ENCODE peak calls at places on chromosomes 5 and 9, in ten cellular contexts. F is effector memory CD8-positive, alpha-beta T cell; V is left ventricle myocardium superior; D is heart right ventricle; Z is stimulated activated CD4-positive, alpha-beta T cell treated with anti-CD3 and anti-CD28 coated beads, Interleukin-4, amount 100 ng/mL, for 48 hours; I is SK-N-DZ; R is GM12865; H is activated naive CD4-positive, alpha-beta T cell; L is NCI-H510A; N is NCI-H2227 treated with DMSO at 0.1 percent for 48 hours. C is an unnamed sample.

GRCh38 chr9:133351526-133351907 is 3.5 kb downstream of the RPL7A start:
- DNase-seq in D (no peak), R (no peak), Z (no peak), V (no peak), N (no peak), L (no peak), F (no peak), I (no peak), H (no peak), C (peak; percentile 80)

GRCh38 chr5:128637031-128637430 is 99.0 kb upstream of the FBN2 start:
- DNase-seq in N (no peak), D (no peak), L (no peak), V (no peak), R (no peak), Z (no peak), I (no peak), H (no peak), F (no peak), C (peak; percentile 72)

GRCh38 chr5:6158974-6159863 is 219.1 kb downstream of the MED10 start:
- DNase-seq in Z (no peak), I (no peak), D (no peak), H (no peak), V (no peak), R (no peak), L (peak; percentile 25), N (peak; percentile 27), F (no peak), C (peak; percentile 89)

GRCh38 chr5:58447231-58447630 is 12.7 kb downstream of the PLK2 start:
- DNase-seq in N (no peak), F (no peak), V (no peak), L (no peak), Z (no peak), D (no peak), I (no peak), H (no peak), R (no peak), C (peak; percentile 38)

GRCh38 chr5:16819522-16820167 is 116.4 kb downstream of the MYO10 start:
- DNase-seq in F (no peak), L (no peak), Z (no peak), R (no peak), I (no peak), N (no peak), D (no peak), H (no peak), V (no peak), C (peak; percentile 75)

GRCh38 chr9:120890415-120891254 is 13.6 kb upstream of the PHF19 start:
- DNase-seq in R (no peak), Z (no peak), N (no peak), I (no peak), H (no peak), D (no peak), F (no peak), L (no peak), V (peak; percentile 44), C (no peak)

GRCh38 chr9:26811106-26811505 is 81.5 kb downstream of the CAAP1 start:
- DNase-seq in L (no peak), Z (no peak), I (no peak), H (no peak), F (no peak), R (no peak), N (no peak), D (no peak), V (no peak), C (no peak)

GRCh38 chr9:108515856-108516255 is 339.9 kb downstream of the ACTL7B start:
- DNase-seq in L (no peak), H (no peak), V (no peak), R (no peak), I (no peak), D (no peak), Z (no peak), N (no peak), F (no peak), C (no peak)

GRCh38 chr9:124322618-124323432 is 65.1 kb downstream of the NEK6 start:
- DNase-seq in F (no peak), R (no peak), V (no peak), I (no peak), Z (no peak), H (no peak), N (no peak), L (no peak), D (no peak), C (no peak)

GRCh38 chr9:137365056-137365455 is 57.9 kb downstream of the EXD3 start:
- DNase-seq in D (no peak), V (no peak), R (no peak), H (no peak), L (no peak), N (no peak), I (no peak), F (no peak), Z (no peak), C (no peak)

GRCh38 chr5:67813879-67814539 is 401.5 kb upstream of the PIK3R1 start:
- DNase-seq in I (no peak), D (no peak), N (no peak), R (no peak), F (no peak), V (no peak), H (no peak), L (no peak), Z (no peak), C (no peak)

GRCh38 chr5:112717506-112718082 is 20.1 kb upstream of the APC start:
- DNase-seq in Z (no peak), D (no peak), I (no peak), H (no peak), F (no peak), N (no peak), L (no peak), V (no peak), R (no peak), C (no peak)

GRCh38 chr5:37190592-37190991 is 58.6 kb downstream of the CPLANE1 start:
- DNase-seq in F (no peak), I (no peak), L (no peak), H (no peak), N (no peak), R (no peak), Z (no peak), V (no peak), D (no peak), C (no peak)

GRCh38 chr9:132090771-132091170 is 11.1 kb upstream of the MED27 start:
- DNase-seq in L (no peak), H (no peak), N (no peak), R (no peak), Z (no peak), D (no peak), F (no peak), V (no peak), I (no peak), C (peak; percentile 15)

GRCh38 chr9:136787690-136788400 is 3.3 kb upstream of the TMEM141 start:
- DNase-seq in H (peak; percentile 45), F (peak; percentile 68), V (peak; percentile 74), D (peak; percentile 73), I (peak; percentile 80), N (peak; percentile 72), Z (peak; percentile 66), R (peak; percentile 80), L (peak; percentile 40), C (peak; percentile 24)

GRCh38 chr9:109331353-109331752 is 10.5 kb upstream of the EPB41L4B start:
- DNase-seq in N (no peak), H (no peak), F (no peak), D (peak; percentile 59), R (no peak), I (no peak), V (peak; percentile 57), Z (no peak), L (peak; percentile 81), C (peak; percentile 39)

GRCh38 chr5:135208555-135209494 is 174.8 kb upstream of the PITX1 start:
- DNase-seq in N (no peak), R (no peak), V (no peak), Z (no peak), F (no peak), I (no peak), H (no peak), D (no peak), L (no peak), C (peak; percentile 93)

GRCh38 chr9:121736147-121736721 is 84.8 kb downstream of the DAB2IP start:
- DNase-seq in R (no peak), L (no peak), D (peak; percentile 86), I (no peak), H (no peak), F (no peak), Z (no peak), N (no peak), V (peak; percentile 90), C (no peak)

GRCh38 chr5:10594591-10595210 is 30.8 kb downstream of the ANKRD33B start:
- DNase-seq in H (no peak), R (no peak), N (no peak), D (no peak), V (no peak), Z (no peak), F (no peak), I (no peak), L (no peak), C (no peak)

GRCh38 chr5:53922508-53923498 is 362.4 kb downstream of the NDUFS4 start:
- DNase-seq in H (no peak), D (no peak), F (no peak), V (no peak), L (no peak), Z (no peak), I (no peak), N (no peak), R (peak; percentile 8), C (no peak)

GRCh38 chr5:125112196-125112595 is 365.8 kb upstream of the ZNF608 start:
- DNase-seq in Z (no peak), H (no peak), D (no peak), F (no peak), L (no peak), I (no peak), V (no peak), R (no peak), N (no peak), C (no peak)

GRCh38 chr5:78634634-78635033 is 13.9 kb downstream of the LHFPL2 start:
- DNase-seq in V (no peak), D (no peak), F (no peak), N (no peak), H (no peak), R (no peak), I (no peak), Z (no peak), L (no peak), C (no peak)

GRCh38 chr9:90805006-90805993 is 3.7 kb downstream of the SYK start:
- DNase-seq in N (no peak), D (no peak), V (no peak), R (no peak), I (no peak), Z (no peak), L (peak; percentile 24), F (no peak), H (no peak), C (no peak)

GRCh38 chr9:88045686-88046085 is 71.4 kb upstream of the CDK20 start:
- DNase-seq in N (no peak), D (no peak), F (no peak), Z (no peak), I (no peak), V (no peak), L (no peak), H (no peak), R (no peak), C (no peak)

GRCh38 chr5:132434391-132434790 is 56.2 kb downstream of the IRF1 start:
- DNase-seq in L (no peak), I (no peak), Z (no peak), V (no peak), H (no peak), R (no peak), F (no peak), D (no peak), N (no peak), C (no peak)

GRCh38 chr5:32831630-32832029 is 120.5 kb downstream of the NPR3 start:
- DNase-seq in N (no peak), F (no peak), H (no peak), L (no peak), R (no peak), V (no peak), Z (no peak), I (no peak), D (no peak), C (no peak)

GRCh38 chr5:81171769-81172168 is 61.4 kb upstream of the CKMT2 start:
- DNase-seq in Z (no peak), V (no peak), H (no peak), L (no peak), N (no peak), I (no peak), D (no peak), F (no peak), R (no peak), C (no peak)

GRCh38 chr9:123500336-123500735 is 144.3 kb downstream of the CRB2 start:
- DNase-seq in D (no peak), I (no peak), Z (no peak), V (no peak), N (no peak), H (no peak), L (no peak), R (no peak), F (no peak), C (no peak)

C was measured in stromal cell of bone marrow.